ENCODE peak calls at places on chromosomes 12 and 14, in eight cellular contexts. B is dorsolateral prefrontal cortex; X is nephron progenitor cell; H is CD8-positive, alpha-beta T cell; Q is neural crest cell; G is choroid plexus epithelial cell; N is CD4-positive, alpha-beta T cell; W is esophagus squamous epithelium. J is an unnamed sample.

GRCh38 chr14:74516451-74517155 is 23.0 kb downstream of the ISCA2 start:
- DNase-seq in Q (no peak), W (no peak), G (peak), N (no peak), X (no peak), H (no peak), B (no peak), J (no peak)

GRCh38 chr14:91867316-91867988 is at the start of gene TC2N:
- DNase-seq in N (peak), X (no peak), H (no peak), Q (no peak), G (no peak), W (no peak), B (no peak), J (no peak)

GRCh38 chr12:75814856-75815754 is 216.5 kb downstream of the PHLDA1 start:
- DNase-seq in Q (no peak), H (no peak), B (no peak), X (no peak), G (peak), W (no peak), N (no peak), J (no peak)

GRCh38 chr12:71888521-71888920 is 49.0 kb downstream of the TBC1D15 start:
- DNase-seq in G (peak), X (no peak), Q (no peak), N (no peak), B (no peak), H (no peak), W (no peak), J (no peak)

GRCh38 chr12:6540181-6540877 is 6.0 kb downstream of the GAPDH start:
- DNase-seq in X (peak), G (peak), N (no peak), Q (peak), H (no peak), B (peak), W (peak), J (peak)

GRCh38 chr14:53534841-53535240 is 381.7 kb upstream of the DDHD1 start:
- DNase-seq in G (no peak), Q (no peak), W (no peak), X (no peak), N (no peak), H (no peak), B (no peak), J (no peak)

GRCh38 chr14:89848165-89848564 is 106.4 kb downstream of the EFCAB11 start:
- DNase-seq in N (no peak), H (no peak), G (peak), B (no peak), X (no peak), Q (no peak), W (no peak), J (no peak)

GRCh38 chr14:51865953-51866747 is 5.7 kb downstream of the GNG2 start:
- DNase-seq in G (no peak), W (no peak), Q (no peak), N (no peak), X (no peak), H (no peak), B (no peak), J (no peak)

GRCh38 chr12:6813363-6813762 is 8.3 kb upstream of the GPR162 start:
- DNase-seq in G (no peak), B (no peak), H (no peak), N (no peak), W (no peak), X (no peak), Q (no peak), J (no peak)

GRCh38 chr12:18818584-18818983 is 80.7 kb downstream of the CAPZA3 start:
- DNase-seq in X (no peak), G (no peak), B (no peak), Q (no peak), N (no peak), W (no peak), H (no peak), J (no peak)

GRCh38 chr12:57522887-57523705 is 472 bp downstream of the MBD6 start:
- DNase-seq in N (peak), G (peak), H (peak), X (peak), B (peak), Q (peak), W (no peak), J (no peak)

GRCh38 chr12:24902521-24903304 is 46.2 kb downstream of the BCAT1 start:
- DNase-seq in N (no peak), G (peak), H (no peak), B (peak), X (peak), Q (peak), W (no peak), J (no peak)

GRCh38 chr12:131415781-131416180 is 295.1 kb upstream of the SFSWAP start:
- DNase-seq in X (no peak), N (no peak), B (no peak), G (no peak), Q (no peak), W (no peak), H (no peak), J (no peak)

GRCh38 chr14:65434216-65434850 is 21.8 kb downstream of the FUT8 start:
- DNase-seq in Q (no peak), G (no peak), H (no peak), W (no peak), N (no peak), B (no peak), X (no peak), J (no peak)

GRCh38 chr12:112466011-112466422 is 47.3 kb downstream of the PTPN11 start:
- DNase-seq in Q (no peak), H (no peak), W (no peak), X (no peak), N (no peak), G (no peak), B (no peak), J (no peak)

GRCh38 chr14:100294213-100294962 is 11.9 kb downstream of the SLC25A29 start:
- DNase-seq in Q (no peak), N (no peak), B (peak), W (no peak), X (no peak), G (no peak), H (no peak), J (no peak)
- TF ChIP-seq CTCF in Q (no peak), N (no peak), B (no peak), W (no peak), X (no peak), G (peak), H (no peak), J (no peak)

GRCh38 chr14:34766611-34767010 is 52.2 kb upstream of the CFL2 start:
- DNase-seq in Q (no peak), N (no peak), G (peak), B (no peak), W (no peak), X (no peak), H (no peak), J (no peak)

GRCh38 chr14:34770901-34771300 is 56.5 kb upstream of the CFL2 start:
- DNase-seq in H (no peak), W (no peak), N (no peak), G (peak), B (no peak), Q (no peak), X (no peak), J (no peak)

GRCh38 chr14:34766060-34766459 is 51.7 kb upstream of the CFL2 start:
- DNase-seq in X (no peak), W (no peak), H (no peak), Q (no peak), G (peak), N (no peak), B (no peak), J (no peak)
- TF ChIP-seq CTCF in X (no peak), W (no peak), H (no peak), Q (peak), G (peak), N (no peak), B (no peak), J (no peak)

GRCh38 chr12:68686595-68687521 is at the start of gene NUP107:
- DNase-seq in X (peak), H (peak), N (peak), W (peak), B (peak), G (peak), Q (peak), J (peak)
- TF ChIP-seq CTCF in X (no peak), H (no peak), N (no peak), W (no peak), B (peak), G (peak), Q (peak), J (no peak)

GRCh38 chr14:88563845-88564244 is 1.0 kb downstream of the ZC3H14 start:
- DNase-seq in Q (no peak), G (no peak), B (no peak), X (no peak), H (no peak), N (no peak), W (no peak), J (no peak)

GRCh38 chr14:88562532-88562830 is 356 bp upstream of the ZC3H14 start:
- DNase-seq in H (no peak), W (no peak), B (no peak), Q (no peak), X (no peak), N (no peak), G (no peak), J (no peak)

GRCh38 chr14:88559852-88560251 is 3.0 kb upstream of the ZC3H14 start:
- DNase-seq in W (no peak), X (no peak), N (no peak), B (no peak), H (no peak), Q (no peak), G (peak), J (no peak)

GRCh38 chr14:88565427-88565826 is 2.6 kb downstream of the ZC3H14 start:
- DNase-seq in W (no peak), X (no peak), Q (no peak), G (no peak), H (no peak), B (no peak), N (no peak), J (no peak)

DNA sequence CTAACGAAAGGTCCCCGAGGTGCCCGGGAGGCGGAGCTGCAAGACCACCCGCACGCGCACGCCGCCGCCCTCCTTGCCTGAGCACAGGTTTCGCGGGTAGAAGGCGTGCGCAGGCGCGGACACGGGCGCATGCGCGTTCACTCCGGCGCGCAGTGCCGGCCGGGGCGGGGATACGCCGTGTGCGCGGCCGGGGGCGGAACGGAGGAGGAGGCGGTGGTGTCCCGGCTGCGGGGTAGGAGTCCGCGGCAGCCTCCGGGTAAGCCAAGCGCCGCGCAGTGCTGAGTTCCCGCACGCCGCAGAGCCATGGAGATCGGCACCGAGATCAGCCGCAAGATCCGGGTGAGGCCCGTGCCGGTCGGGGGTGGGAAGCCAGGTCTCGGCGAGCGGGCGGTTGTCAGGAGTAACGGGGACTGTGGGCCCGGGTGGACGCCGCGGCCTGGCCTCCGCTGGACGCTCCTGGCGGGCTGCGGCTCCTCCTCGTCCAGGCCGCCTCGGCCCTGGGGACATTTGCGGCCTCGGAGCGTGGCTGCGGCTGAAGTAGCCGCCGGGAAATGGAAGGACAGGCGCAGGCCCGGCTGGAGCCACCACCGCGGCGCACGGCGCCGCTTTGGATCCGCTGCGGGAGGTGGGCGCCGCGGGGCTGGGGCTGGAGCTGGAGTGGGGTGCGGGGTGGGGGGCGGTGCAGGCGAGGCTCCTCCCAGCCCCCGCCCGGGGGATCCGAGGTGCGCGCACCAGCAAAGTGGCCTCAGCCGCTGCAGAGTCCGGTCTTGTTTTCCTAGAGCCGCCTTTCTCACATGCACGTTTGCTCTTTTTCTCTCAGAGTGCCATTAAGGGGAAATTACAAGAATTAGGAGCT is at the start of gene ZC3H14:
- DNase-seq in W (peak), B (peak), N (peak), Q (peak), X (peak), G (peak), H (peak), J (no peak)
- TF ChIP-seq CTCF in W (no peak), B (no peak), N (no peak), Q (no peak), X (no peak), G (no peak), H (no peak), J (no peak)

GRCh38 chr14:32077081-32078029 is at the start of gene ARHGAP5:
- DNase-seq in Q (peak), G (peak), B (no peak), X (peak), W (no peak), H (peak), N (peak), J (no peak)
- TF ChIP-seq CTCF in Q (peak), G (peak), B (peak), X (no peak), W (no peak), H (no peak), N (no peak), J (no peak)